ENCODE peak calls at places on chromosome 3, in five cellular contexts. B, V, S, Q and Y are unnamed samples.

GRCh38 chr3:100810671-100811070 is 101.4 kb downstream of the TFG start:
- DNase-seq in B (peak), Q (no peak), S (no peak), V (no peak), Y (no peak)

GRCh38 chr3:22176911-22177310 is 425.9 kb upstream of the ZNF385D start:
- DNase-seq in S (no peak), V (no peak), Q (no peak), B (no peak), Y (no peak)

GRCh38 chr3:126132751-126133511 is 47.5 kb downstream of the ALDH1L1 start:
- DNase-seq in S (no peak), B (no peak), V (no peak), Q (peak), Y (peak)

GRCh38 chr3:64740232-64740631 is 52.4 kb upstream of the ADAMTS9 start:
- DNase-seq in V (no peak), S (no peak), B (peak), Q (no peak), Y (no peak)

GRCh38 chr3:10487988-10488633 is 17.3 kb downstream of the ATP2B2 start:
- DNase-seq in V (no peak), S (no peak), Q (no peak), B (no peak), Y (no peak)

GRCh38 chr3:171407746-171408145 is 52.5 kb downstream of the TNIK start:
- DNase-seq in V (no peak), S (no peak), B (peak), Q (no peak), Y (no peak)

GRCh38 chr3:41097896-41098496 is 101.3 kb upstream of the CTNNB1 start:
- DNase-seq in B (no peak), V (no peak), S (no peak), Q (no peak), Y (no peak)

GRCh38 chr3:111541911-111542483 is at the start of gene CD96:
- DNase-seq in B (peak), V (no peak), S (no peak), Q (peak), Y (no peak)

GRCh38 chr3:102179321-102180290 is 255.2 kb upstream of the ZPLD1 start:
- DNase-seq in S (no peak), B (no peak), Q (no peak), V (no peak), Y (no peak)

GRCh38 chr3:102182162-102182561 is 252.7 kb upstream of the ZPLD1 start:
- DNase-seq in S (no peak), V (no peak), Q (peak), B (no peak), Y (no peak)

GRCh38 chr3:102178817-102179216 is 256.0 kb upstream of the ZPLD1 start:
- DNase-seq in B (no peak), V (no peak), Q (no peak), S (no peak), Y (no peak)

GRCh38 chr3:102181202-102181920 is 253.5 kb upstream of the ZPLD1 start:
- DNase-seq in V (no peak), S (no peak), Q (no peak), B (peak), Y (no peak)

DNA sequence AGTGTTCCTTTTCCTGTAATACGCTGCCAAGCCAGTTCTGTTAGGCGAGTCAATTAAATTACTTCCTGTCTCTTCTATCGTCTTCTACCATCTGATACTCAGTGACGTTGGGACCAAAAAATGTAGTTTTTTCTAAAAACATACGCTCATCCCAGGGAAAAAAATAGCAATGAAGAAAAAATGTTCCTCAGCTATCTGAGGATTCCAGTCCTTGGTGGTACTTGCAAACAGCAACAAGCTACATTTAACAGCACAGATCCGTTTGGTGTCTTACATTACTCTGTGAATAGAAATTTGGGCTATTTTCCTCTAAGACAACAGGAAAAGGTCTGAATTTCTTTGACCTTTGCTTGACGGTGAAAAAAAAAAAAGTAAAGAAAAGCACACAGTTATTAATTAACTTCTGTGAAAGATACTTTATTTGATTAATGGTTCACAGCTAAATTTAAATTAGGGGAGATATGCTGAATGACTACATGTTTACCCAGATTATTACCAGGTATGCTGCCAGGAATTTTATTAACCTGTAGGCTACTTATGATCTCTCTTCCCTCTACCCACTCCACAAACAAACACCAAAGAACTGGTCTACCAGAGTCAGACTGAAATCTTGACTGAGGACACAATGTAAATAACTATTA is 254.4 kb upstream of the ZPLD1 start:
- DNase-seq in B (no peak), S (no peak), V (no peak), Q (no peak), Y (peak)
- H3K4me3 ChIP-seq in B (no peak), S (peak), V (no peak), Q (no peak), Y (no peak)

GRCh38 chr3:193693774-193694173 is 100.8 kb downstream of the OPA1 start:
- DNase-seq in S (no peak), V (no peak), B (no peak), Q (no peak), Y (no peak)
- H3K4me3 ChIP-seq in S (no peak), V (no peak), B (no peak), Q (no peak), Y (no peak)

DNA sequence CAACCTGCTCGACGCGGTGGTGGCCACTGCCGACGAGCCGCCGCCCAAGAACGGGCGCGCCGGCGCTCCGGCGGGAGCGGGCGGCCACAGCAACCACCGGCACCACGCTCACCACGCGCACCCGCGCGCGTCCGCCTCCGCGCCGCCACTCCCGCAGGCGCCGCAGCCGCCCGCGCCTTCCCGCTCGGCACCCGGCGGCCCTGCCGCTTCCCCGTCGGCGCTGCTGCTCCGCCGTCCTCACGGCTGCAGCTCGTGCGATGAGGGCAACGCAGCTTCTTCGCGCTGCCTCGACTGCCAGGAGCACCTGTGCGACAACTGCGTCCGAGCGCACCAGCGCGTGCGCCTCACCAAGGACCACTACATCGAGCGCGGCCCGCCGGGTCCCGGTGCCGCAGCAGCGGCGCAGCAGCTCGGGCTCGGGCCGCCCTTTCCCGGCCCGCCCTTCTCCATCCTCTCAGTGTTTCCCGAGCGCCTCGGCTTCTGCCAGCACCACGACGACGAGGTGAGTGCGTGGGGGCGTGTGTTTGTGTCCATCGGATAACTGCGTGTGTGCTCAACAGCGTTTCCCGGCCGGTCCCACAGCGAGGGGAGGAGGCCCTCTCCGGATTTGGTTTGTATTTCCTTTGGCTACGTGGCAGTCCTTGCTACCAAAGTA is 761 bp downstream of the TRIM71 start:
- DNase-seq in Q (no peak), S (no peak), B (no peak), V (no peak), Y (no peak)
- H3K4me3 ChIP-seq in Q (no peak), S (peak), B (no peak), V (peak), Y (peak)

DNA sequence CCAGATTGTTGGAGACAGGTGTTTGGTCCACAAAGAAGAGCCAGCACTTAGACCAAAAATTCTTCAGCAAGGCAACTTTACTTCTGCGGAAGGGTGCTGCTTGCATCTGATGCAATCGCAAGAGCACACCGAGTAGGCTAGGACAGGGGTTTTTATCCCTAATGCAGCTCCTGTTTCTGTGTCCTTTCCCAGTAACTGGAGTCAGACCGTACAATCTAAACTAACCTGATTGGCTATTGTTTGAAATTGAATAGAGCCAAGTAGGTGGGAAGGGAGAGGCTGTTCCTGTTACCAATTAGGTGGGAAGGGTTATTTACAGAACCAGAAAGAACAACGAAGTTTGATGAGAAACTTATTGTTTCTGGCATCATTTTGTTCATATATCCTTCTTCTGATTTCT is 77.6 kb downstream of the CHCHD4 start:
- DNase-seq in Q (no peak), V (no peak), S (no peak), B (no peak), Y (no peak)
- H3K4me3 ChIP-seq in Q (no peak), V (peak), S (peak), B (no peak), Y (peak)